ENCODE peak calls at places on chromosomes 7 and 10, in five cellular contexts. J is activated T-cell treated with anti-CD3 and anti-CD28 coated beads for 24 hours; D is activated CD4-positive, alpha-beta T cell treated with anti-CD3 and anti-CD28 coated beads, Interleukin-2, amount 10 ng/mL, durations not matched to agents 7 days and 5 days; W is SW480; O is Right ventricle myocardium superior. E is an unnamed sample.

GRCh38 chr7:17948503-17949238 is 8.4 kb upstream of the SNX13 start:
- DNase-seq in O (no peak), J (no peak), W (no peak), D (no peak), E (no peak)

GRCh38 chr10:91596821-91597396 is 36.0 kb downstream of the PPP1R3C start:
- DNase-seq in W (no peak), D (no peak), J (no peak), O (no peak), E (no peak)

GRCh38 chr7:93530701-93531100 is 43.8 kb downstream of the CALCR start:
- DNase-seq in W (no peak), D (no peak), J (no peak), O (no peak), E (no peak)

GRCh38 chr10:74921744-74922143 is 95.3 kb downstream of the KAT6B start:
- DNase-seq in W (no peak), D (no peak), J (no peak), O (no peak), E (no peak)

GRCh38 chr10:124266468-124267230 is 152.1 kb downstream of the OAT start:
- DNase-seq in J (no peak), W (no peak), O (no peak), D (no peak), E (no peak)

GRCh38 chr10:13705526-13706169 is 118.9 kb downstream of the PRPF18 start:
- DNase-seq in D (no peak), W (no peak), J (no peak), O (no peak), E (no peak)

GRCh38 chr7:101163281-101164070 is 1.9 kb downstream of the VGF start:
- DNase-seq in D (peak), O (no peak), J (no peak), W (peak), E (no peak)

GRCh38 chr10:62637249-62638061 is 167.1 kb upstream of the ADO start:
- DNase-seq in D (peak), J (peak), O (no peak), W (no peak), E (peak)

GRCh38 chr10:27506280-27506679 is 2.2 kb downstream of the RAB18 start:
- DNase-seq in W (no peak), D (no peak), J (no peak), O (no peak), E (no peak)

E was measured in stimulated activated naive CD4-positive, alpha-beta T cell treated with Interleukin-2 at 50 U/mL for 16 hours.